ENCODE peak calls at places on chromosome 10, in seven cellular contexts. G is lung, N is A673, H is PC-3, S is pancreas, O is IMR-90, R is upper lobe of left lung. K is an unnamed sample. For H3K4me1, the result is how much of the 10 kb centered on the place peaks cover.

GRCh38 chr10:32854435-32854834 is 103.6 kb downstream of the ITGB1 start:
- DNase-seq in R (no peak), S (no peak), G (no peak), O (no peak), H (peak), N (no peak), K (no peak)

GRCh38 chr10:107546239-107546638 is 381.7 kb upstream of the SORCS1 start:
- DNase-seq in H (peak), G (no peak), R (no peak), N (peak), S (no peak), O (peak), K (no peak)

GRCh38 chr10:43574035-43574892 is at the start of gene ZNF239:
- DNase-seq in H (peak), S (peak), O (peak), N (peak), R (peak), G (peak), K (peak)

GRCh38 chr10:34235164-34235832 is 579.8 kb downstream of the PARD3 start:
- DNase-seq in R (no peak), N (peak), H (peak), G (no peak), S (no peak), O (peak), K (no peak)

GRCh38 chr10:12358863-12359647 is 9.7 kb downstream of the CAMK1D start:
- DNase-seq in O (no peak), R (no peak), S (no peak), N (no peak), G (no peak), H (no peak), K (peak)

GRCh38 chr10:106746888-106747287 is 417.6 kb downstream of the SORCS1 start:
- DNase-seq in S (no peak), G (no peak), H (no peak), R (no peak), N (no peak), O (no peak), K (no peak)

GRCh38 chr10:71746344-71747037 is 26.8 kb downstream of the VSIR start:
- DNase-seq in G (peak), N (no peak), S (peak), H (no peak), R (no peak), O (no peak), K (peak)

GRCh38 chr10:73076361-73077183 is 20.1 kb downstream of the P4HA1 start:
- DNase-seq in G (peak), O (peak), H (peak), N (peak), S (peak), R (no peak), K (peak)

GRCh38 chr10:70319183-70319582 is 35.4 kb upstream of the NPFFR1 start:
- DNase-seq in H (no peak), G (no peak), S (no peak), N (no peak), O (no peak), R (no peak), K (no peak)

GRCh38 chr10:128908109-128908898 is 558.7 kb upstream of the MGMT start:
- DNase-seq in S (no peak), O (no peak), H (no peak), N (peak), R (no peak), G (no peak), K (no peak)

GRCh38 chr10:105239311-105240215 is 598.5 kb downstream of the SORCS3 start:
- DNase-seq in N (no peak), O (no peak), R (no peak), H (no peak), G (no peak), S (peak), K (peak)

GRCh38 chr10:58513189-58514101 is 773 bp downstream of the BICC1 start:
- DNase-seq in H (peak), S (peak), N (peak), O (peak), G (peak), R (peak), K (peak)

GRCh38 chr10:50593523-50593922 is 30.2 kb downstream of the SGMS1 start:
- DNase-seq in O (peak), G (no peak), S (no peak), N (no peak), R (no peak), H (no peak), K (no peak)

GRCh38 chr10:17703706-17704105 is 48.3 kb upstream of the TMEM236 start:
- DNase-seq in H (no peak), O (no peak), R (no peak), S (no peak), G (no peak), N (no peak), K (no peak)

GRCh38 chr10:34236927-34237326 is 578.2 kb downstream of the PARD3 start:
- DNase-seq in N (no peak), G (no peak), O (peak), S (no peak), H (no peak), R (no peak), K (no peak)

GRCh38 chr10:120426306-120426705 is 30.7 kb upstream of the PLPP4 start:
- DNase-seq in H (peak), N (no peak), R (no peak), O (no peak), S (no peak), G (no peak), K (no peak)

GRCh38 chr10:17216217-17216900 is 11.7 kb upstream of the VIM start:
- DNase-seq in N (peak), O (peak), R (peak), H (peak), G (no peak), S (no peak), K (no peak)

GRCh38 chr10:17506390-17506789 is 52.0 kb upstream of the ST8SIA6 start:
- DNase-seq in G (no peak), R (no peak), N (no peak), H (no peak), S (no peak), O (no peak), K (no peak)

GRCh38 chr10:123967626-123968243 is 76.1 kb upstream of the CPXM2 start:
- DNase-seq in S (peak), O (peak), R (peak), H (peak), N (peak), G (peak), K (peak)

GRCh38 chr10:10831085-10831484 is 186.6 kb upstream of the CELF2 start:
- DNase-seq in S (no peak), N (no peak), H (peak), O (peak), R (no peak), G (peak), K (no peak)

GRCh38 chr10:119291223-119291900 is 84.0 kb downstream of the GRK5 start:
- DNase-seq in S (no peak), O (no peak), N (peak), R (no peak), H (no peak), G (no peak), K (no peak)

GRCh38 chr10:127922675-127923366 is 15.9 kb downstream of the PTPRE start:
- DNase-seq in G (peak), O (peak), S (peak), H (peak), N (no peak), R (peak), K (peak)

GRCh38 chr10:26242752-26243151 is 26.2 kb downstream of the GAD2 start:
- DNase-seq in G (no peak), N (no peak), R (no peak), O (no peak), S (no peak), H (no peak), K (no peak)

GRCh38 chr10:7887417-7887816 is 69.1 kb downstream of the TAF3 start:
- DNase-seq in S (no peak), R (no peak), H (no peak), N (no peak), G (no peak), O (peak), K (no peak)

GRCh38 chr10:17113346-17113745 is 16.3 kb downstream of the CUBN start:
- DNase-seq in N (no peak), S (no peak), O (no peak), H (peak), R (no peak), G (no peak), K (no peak)

GRCh38 chr10:34430685-34431084 is 384.4 kb downstream of the PARD3 start:
- DNase-seq in R (no peak), O (no peak), H (no peak), N (peak), S (no peak), G (no peak), K (no peak)

GRCh38 chr10:100370561-100370975 is 23.5 kb downstream of the SCD start:
- DNase-seq in R (no peak), N (no peak), H (peak), S (peak), G (no peak), O (peak), K (no peak)

GRCh38 chr10:44300666-44301649 is 83.9 kb downstream of the CXCL12 start:
- DNase-seq in N (no peak), S (peak), G (no peak), H (peak), R (no peak), O (peak), K (peak)

GRCh38 chr10:7296648-7297047 is 114.2 kb downstream of the SFMBT2 start:
- DNase-seq in H (no peak), S (no peak), O (no peak), R (no peak), N (no peak), G (no peak), K (no peak)

GRCh38 chr10:43398939-43399871 is 9.8 kb downstream of the HNRNPF start:
- DNase-seq in R (no peak), N (no peak), S (no peak), H (peak), G (no peak), O (peak), K (no peak)

GRCh38 chr10:59880019-59880717 is 26.2 kb downstream of the CCDC6 start:
- DNase-seq in R (no peak), S (no peak), O (no peak), N (no peak), H (no peak), G (no peak), K (no peak)

GRCh38 chr10:56383806-56384205 is 22.7 kb upstream of the ZWINT start:
- DNase-seq in O (no peak), N (no peak), R (no peak), S (no peak), G (no peak), H (no peak), K (no peak)

GRCh38 chr10:132458595-132459251 is 61.7 kb downstream of the PWWP2B start:
- DNase-seq in O (no peak), N (peak), H (peak), G (no peak), S (peak), R (peak), K (no peak)

GRCh38 chr10:117271427-117271826 is 30.5 kb downstream of the SLC18A2 start:
- DNase-seq in O (peak), N (no peak), G (no peak), S (no peak), R (no peak), H (peak), K (no peak)

GRCh38 chr10:75438275-75438674 is 6.9 kb downstream of the LRMDA start:
- DNase-seq in S (no peak), R (no peak), O (no peak), H (no peak), N (no peak), G (no peak), K (no peak)

GRCh38 chr10:75441682-75442081 is 10.3 kb downstream of the LRMDA start:
- DNase-seq in O (no peak), N (no peak), H (no peak), S (no peak), R (no peak), G (no peak), K (no peak)

GRCh38 chr10:75440271-75440793 is 8.9 kb downstream of the LRMDA start:
- DNase-seq in G (no peak), H (no peak), O (no peak), S (no peak), R (no peak), N (no peak), K (no peak)

GRCh38 chr10:75441196-75441595 is 9.8 kb downstream of the LRMDA start:
- DNase-seq in H (no peak), O (no peak), S (no peak), N (no peak), G (no peak), R (peak), K (no peak)

GRCh38 chr10:75439811-75440210 is 8.4 kb downstream of the LRMDA start:
- DNase-seq in S (no peak), G (no peak), O (no peak), H (no peak), N (no peak), R (no peak), K (no peak)
- H3K4me1 ChIP-seq in S (under half), G (under half), O (under half), H (under half), N (under half), R (under half), K (under half)

DNA sequence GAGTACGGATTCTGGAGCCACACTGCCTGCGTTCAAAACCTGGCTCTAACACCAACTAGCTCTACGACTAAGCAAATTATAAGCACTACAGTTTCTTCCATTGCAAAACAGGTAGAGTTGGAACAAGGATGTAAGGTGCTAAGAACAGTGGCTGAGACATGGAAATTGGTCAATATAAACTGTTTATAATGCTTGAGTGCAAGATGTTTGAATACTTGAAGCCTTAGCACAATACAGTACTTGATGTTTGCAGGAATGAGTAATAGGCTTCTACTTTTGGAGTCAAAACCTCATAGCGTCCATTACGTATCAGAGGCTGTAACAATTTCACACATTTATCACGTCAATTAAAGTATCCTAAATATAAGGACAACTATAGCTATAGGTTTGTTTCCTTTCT is 6.9 kb downstream of the NT5C2 start:
- DNase-seq in S (no peak), G (no peak), H (no peak), R (no peak), N (no peak), O (no peak), K (no peak)
- H3K4me3 ChIP-seq in S (no peak), G (no peak), H (no peak), R (no peak), N (no peak), O (no peak), K (no peak)

GRCh38 chr10:29479081-29479917 is 155.5 kb downstream of the SVIL start:
- DNase-seq in O (peak), H (no peak), G (no peak), N (no peak), S (no peak), R (no peak), K (no peak)

GRCh38 chr10:29480281-29480954 is 154.4 kb downstream of the SVIL start:
- DNase-seq in R (no peak), N (no peak), H (no peak), S (no peak), O (no peak), G (no peak), K (no peak)

GRCh38 chr10:29486466-29486865 is 148.3 kb downstream of the SVIL start:
- DNase-seq in H (no peak), S (no peak), R (no peak), N (no peak), G (no peak), O (no peak), K (no peak)

GRCh38 chr10:29481906-29482440 is 152.8 kb downstream of the SVIL start:
- DNase-seq in R (no peak), S (no peak), G (no peak), N (no peak), H (no peak), O (no peak), K (no peak)

DNA sequence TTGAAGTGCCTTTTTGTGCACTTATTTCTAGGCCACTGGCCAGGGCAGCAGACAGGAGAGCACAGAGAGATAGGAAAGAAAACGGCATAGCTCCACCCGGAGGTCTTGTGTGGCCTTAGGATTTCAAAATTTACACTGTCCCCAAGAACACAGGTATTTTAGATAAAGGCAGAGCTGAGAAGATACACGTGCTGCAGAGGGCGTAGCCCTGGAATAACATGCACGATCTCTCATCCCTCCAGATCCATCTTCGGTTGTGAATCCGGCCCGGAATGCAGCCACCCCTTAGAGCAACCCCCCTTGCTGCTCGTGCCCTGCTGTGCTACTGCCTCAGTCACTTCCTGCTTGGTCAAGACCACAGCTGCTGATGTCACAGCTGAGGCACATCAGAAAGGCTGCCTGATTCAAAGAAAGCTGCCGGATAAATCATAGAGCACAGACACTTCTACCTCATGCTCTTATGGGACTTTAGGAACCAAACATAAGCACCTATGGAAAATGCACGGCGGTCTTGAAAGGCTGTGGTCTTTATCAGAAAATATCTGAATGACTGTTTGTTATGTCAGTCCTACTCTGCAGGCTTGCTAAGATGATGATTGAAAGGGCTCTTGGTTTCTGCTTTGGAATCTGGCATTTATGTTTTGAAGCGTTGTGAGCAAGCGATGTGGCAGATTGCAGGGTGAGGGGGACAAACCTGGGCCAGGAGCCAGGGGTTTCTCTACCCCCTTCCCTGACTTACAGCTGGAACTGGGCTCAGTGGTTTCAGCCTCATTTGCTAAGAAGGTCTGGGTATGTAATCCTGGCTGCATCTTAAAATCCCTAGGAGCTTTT is 152.0 kb downstream of the SVIL start:
- DNase-seq in H (no peak), G (no peak), N (peak), R (no peak), O (peak), S (no peak), K (no peak)
- TF ChIP-seq CTCF in H (no peak), G (no peak), N (peak), R (no peak), O (peak), S (no peak), K (peak)

DNA sequence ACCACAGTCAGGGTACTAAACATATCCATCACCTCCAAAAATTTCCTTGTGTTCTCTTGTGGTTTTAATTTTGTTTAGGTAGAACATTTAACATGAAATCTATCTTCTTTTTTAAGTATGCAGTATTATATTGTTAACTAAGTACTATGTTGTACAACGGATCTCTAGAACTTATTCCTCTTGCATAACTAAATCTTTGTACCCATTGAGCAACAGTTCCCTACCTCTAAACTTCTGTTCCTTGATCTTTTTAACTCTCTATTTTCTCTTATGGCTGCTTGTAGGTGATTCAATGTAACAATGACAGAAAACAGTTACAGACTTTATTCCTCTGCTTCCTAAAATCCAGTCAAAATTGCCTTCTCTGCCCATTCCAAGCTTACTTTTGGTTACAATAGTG is 9.9 kb downstream of the NRG3 start:
- DNase-seq in O (no peak), G (no peak), R (no peak), H (no peak), N (no peak), S (no peak), K (no peak)
- H3K4me1 ChIP-seq in O (under half), G (under half), R (under half), H (under half), N (under half), S (under half), K (under half)

GRCh38 chr10:51800725-51801455 is 101.5 kb upstream of the CSTF2T start:
- DNase-seq in S (no peak), N (no peak), R (no peak), O (no peak), G (no peak), H (no peak), K (no peak)
- H3K4me3 ChIP-seq in S (no peak), N (no peak), R (no peak), O (no peak), G (no peak), H (no peak), K (no peak)

DNA sequence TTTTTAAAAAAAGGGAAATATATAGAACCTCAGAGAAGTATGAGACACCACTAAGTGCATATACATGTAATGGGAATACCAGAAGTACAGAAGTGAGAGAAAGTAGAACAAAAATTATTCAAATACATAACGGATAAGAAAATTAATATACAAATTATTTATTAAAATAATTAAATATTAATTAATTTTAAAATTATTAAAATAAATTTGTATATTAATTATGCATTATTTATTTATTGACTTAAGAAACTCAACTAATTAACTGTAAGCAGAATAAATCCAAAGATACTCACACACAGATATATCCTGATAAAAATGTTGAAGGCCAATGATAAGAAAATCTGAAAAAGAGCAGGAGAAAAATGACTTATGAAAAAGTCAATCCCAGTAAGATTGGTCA is 1333.5 kb upstream of the CELF2 start:
- DNase-seq in N (no peak), R (no peak), S (no peak), H (no peak), O (no peak), G (no peak), K (no peak)
- TF ChIP-seq CTCF in N (no peak), R (no peak), S (no peak), H (no peak), O (no peak), G (no peak), K (no peak)

DNA sequence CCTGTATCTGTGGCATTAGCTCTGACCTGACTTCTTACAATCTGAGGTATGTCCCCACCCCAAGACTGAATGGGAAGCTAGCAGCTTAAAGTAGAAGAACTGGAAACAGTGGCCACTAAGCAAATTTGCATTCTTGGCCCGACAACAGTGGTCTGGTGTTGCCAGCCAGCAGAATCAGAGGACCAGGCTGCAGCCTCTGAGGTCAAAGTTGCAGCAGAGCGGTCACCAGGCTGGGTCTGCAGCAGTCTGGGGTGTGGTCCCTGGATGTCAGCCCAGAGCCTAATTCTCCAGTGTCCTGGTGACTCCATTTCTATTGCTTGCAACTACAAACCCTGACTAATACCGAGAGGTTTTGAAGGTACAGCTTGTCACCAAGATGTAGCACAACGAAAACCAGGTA is 26.2 kb downstream of the FAM107B start:
- DNase-seq in N (no peak), R (no peak), G (no peak), H (peak), O (no peak), S (peak), K (peak)
- H3K4me1 ChIP-seq in N (under half), R (under half), G (under half), H (under half), O (under half), S (under half), K (under half)

K was measured in left ventricle myocardium inferior.